ENCODE peak calls at places on chromosome 3, in nine cellular contexts. One of them, this sample, is unnamed.

GRCh38 chr3:72727207-72727606 is 121.0 kb downstream of the SHQ1 start:
- DNase-seq in head of caudate nucleus: no peak
- DNase-seq in neuronal stem cell: no peak
- DNase-seq in stimulated activated CD4-positive, alpha-beta T cell treated with anti-CD3 and anti-CD28 coated beads, Interleukin-4, amount 100 ng/mL, for 24 hours: no peak
- DNase-seq in breast epithelium: peak
- DNase-seq in IMR-90: no peak
- DNase-seq in activated effector memory CD4-positive, alpha-beta T cell treated with anti-CD3 and anti-CD28 coated beads, Interleukin-2, amount 50 U/mL, for 16 hours: no peak
- DNase-seq in kidney epithelial cell: no peak
- DNase-seq in left cardiac atrium: no peak
- DNase-seq in this sample: no peak

GRCh38 chr3:73461582-73461981 is 163.2 kb downstream of the PDZRN3 start:
- DNase-seq in head of caudate nucleus: no peak
- DNase-seq in neuronal stem cell: no peak
- DNase-seq in stimulated activated CD4-positive, alpha-beta T cell treated with anti-CD3 and anti-CD28 coated beads, Interleukin-4, amount 100 ng/mL, for 24 hours: no peak
- DNase-seq in breast epithelium: no peak
- DNase-seq in IMR-90: peak
- DNase-seq in activated effector memory CD4-positive, alpha-beta T cell treated with anti-CD3 and anti-CD28 coated beads, Interleukin-2, amount 50 U/mL, for 16 hours: no peak
- DNase-seq in kidney epithelial cell: no peak
- DNase-seq in left cardiac atrium: peak
- DNase-seq in this sample: no peak

GRCh38 chr3:9809239-9809614 is 835 bp upstream of the TTLL3 start:
- DNase-seq in head of caudate nucleus: no peak
- DNase-seq in neuronal stem cell: no peak
- DNase-seq in stimulated activated CD4-positive, alpha-beta T cell treated with anti-CD3 and anti-CD28 coated beads, Interleukin-4, amount 100 ng/mL, for 24 hours: peak
- DNase-seq in breast epithelium: no peak
- DNase-seq in IMR-90: no peak
- DNase-seq in activated effector memory CD4-positive, alpha-beta T cell treated with anti-CD3 and anti-CD28 coated beads, Interleukin-2, amount 50 U/mL, for 16 hours: no peak
- DNase-seq in kidney epithelial cell: no peak
- DNase-seq in left cardiac atrium: no peak
- DNase-seq in this sample: no peak

GRCh38 chr3:113194747-113195400 is 16.5 kb upstream of the BOC start:
- DNase-seq in head of caudate nucleus: no peak
- DNase-seq in neuronal stem cell: no peak
- DNase-seq in stimulated activated CD4-positive, alpha-beta T cell treated with anti-CD3 and anti-CD28 coated beads, Interleukin-4, amount 100 ng/mL, for 24 hours: no peak
- DNase-seq in breast epithelium: no peak
- DNase-seq in IMR-90: peak
- DNase-seq in activated effector memory CD4-positive, alpha-beta T cell treated with anti-CD3 and anti-CD28 coated beads, Interleukin-2, amount 50 U/mL, for 16 hours: no peak
- DNase-seq in kidney epithelial cell: no peak
- DNase-seq in left cardiac atrium: no peak
- DNase-seq in this sample: no peak

GRCh38 chr3:27533718-27534578 is 49.8 kb upstream of the SLC4A7 start:
- DNase-seq in head of caudate nucleus: peak
- DNase-seq in neuronal stem cell: no peak
- DNase-seq in stimulated activated CD4-positive, alpha-beta T cell treated with anti-CD3 and anti-CD28 coated beads, Interleukin-4, amount 100 ng/mL, for 24 hours: peak
- DNase-seq in breast epithelium: peak
- DNase-seq in IMR-90: peak
- DNase-seq in activated effector memory CD4-positive, alpha-beta T cell treated with anti-CD3 and anti-CD28 coated beads, Interleukin-2, amount 50 U/mL, for 16 hours: peak
- DNase-seq in kidney epithelial cell: peak
- DNase-seq in left cardiac atrium: peak
- DNase-seq in this sample: no peak

GRCh38 chr3:158953131-158953530 is 151.3 kb downstream of the MFSD1 start:
- DNase-seq in head of caudate nucleus: no peak
- DNase-seq in neuronal stem cell: no peak
- DNase-seq in stimulated activated CD4-positive, alpha-beta T cell treated with anti-CD3 and anti-CD28 coated beads, Interleukin-4, amount 100 ng/mL, for 24 hours: no peak
- DNase-seq in breast epithelium: no peak
- DNase-seq in IMR-90: no peak
- DNase-seq in activated effector memory CD4-positive, alpha-beta T cell treated with anti-CD3 and anti-CD28 coated beads, Interleukin-2, amount 50 U/mL, for 16 hours: no peak
- DNase-seq in kidney epithelial cell: no peak
- DNase-seq in left cardiac atrium: no peak
- DNase-seq in this sample: no peak

GRCh38 chr3:85589145-85589544 is 630.4 kb downstream of the CADM2 start:
- DNase-seq in head of caudate nucleus: no peak
- DNase-seq in neuronal stem cell: no peak
- DNase-seq in stimulated activated CD4-positive, alpha-beta T cell treated with anti-CD3 and anti-CD28 coated beads, Interleukin-4, amount 100 ng/mL, for 24 hours: no peak
- DNase-seq in breast epithelium: no peak
- DNase-seq in IMR-90: peak
- DNase-seq in activated effector memory CD4-positive, alpha-beta T cell treated with anti-CD3 and anti-CD28 coated beads, Interleukin-2, amount 50 U/mL, for 16 hours: no peak
- DNase-seq in kidney epithelial cell: peak
- DNase-seq in left cardiac atrium: no peak
- DNase-seq in this sample: no peak

GRCh38 chr3:31291818-31292217 is 240.9 kb upstream of the STT3B start:
- DNase-seq in head of caudate nucleus: no peak
- DNase-seq in neuronal stem cell: no peak
- DNase-seq in stimulated activated CD4-positive, alpha-beta T cell treated with anti-CD3 and anti-CD28 coated beads, Interleukin-4, amount 100 ng/mL, for 24 hours: no peak
- DNase-seq in breast epithelium: no peak
- DNase-seq in IMR-90: no peak
- DNase-seq in activated effector memory CD4-positive, alpha-beta T cell treated with anti-CD3 and anti-CD28 coated beads, Interleukin-2, amount 50 U/mL, for 16 hours: no peak
- DNase-seq in kidney epithelial cell: no peak
- DNase-seq in left cardiac atrium: no peak
- DNase-seq in this sample: no peak

GRCh38 chr3:129282727-129283327 is 4.2 kb downstream of the HMCES start:
- DNase-seq in head of caudate nucleus: no peak
- DNase-seq in neuronal stem cell: no peak
- DNase-seq in stimulated activated CD4-positive, alpha-beta T cell treated with anti-CD3 and anti-CD28 coated beads, Interleukin-4, amount 100 ng/mL, for 24 hours: peak
- DNase-seq in breast epithelium: no peak
- DNase-seq in IMR-90: peak
- DNase-seq in activated effector memory CD4-positive, alpha-beta T cell treated with anti-CD3 and anti-CD28 coated beads, Interleukin-2, amount 50 U/mL, for 16 hours: no peak
- DNase-seq in kidney epithelial cell: no peak
- DNase-seq in left cardiac atrium: no peak
- DNase-seq in this sample: no peak

GRCh38 chr3:56801151-56801596 is 575 bp downstream of the ARHGEF3 start:
- DNase-seq in head of caudate nucleus: no peak
- DNase-seq in neuronal stem cell: no peak
- DNase-seq in stimulated activated CD4-positive, alpha-beta T cell treated with anti-CD3 and anti-CD28 coated beads, Interleukin-4, amount 100 ng/mL, for 24 hours: peak
- DNase-seq in breast epithelium: no peak
- DNase-seq in IMR-90: no peak
- DNase-seq in activated effector memory CD4-positive, alpha-beta T cell treated with anti-CD3 and anti-CD28 coated beads, Interleukin-2, amount 50 U/mL, for 16 hours: peak
- DNase-seq in kidney epithelial cell: no peak
- DNase-seq in left cardiac atrium: no peak
- DNase-seq in this sample: no peak